ENCODE peak calls at places on chromosomes 16 and 17, in seven cellular contexts. M is naive thymus-derived CD8-positive, alpha-beta T cell; J is NCI-H526; U is stimulated activated CD4-positive, alpha-beta T cell treated with anti-CD3 and anti-CD28 coated beads, Interleukin-1b, Interleukin-23, amount 100 ng/mL, for 1 hour; N is HCEC 1CT; L is HL-60; Y is AG08395. B is an unnamed sample.
A peak's percentile ranks its signal among the peaks of the same experiment; 100 is the strongest.

GRCh38 chr16:66358231-66358630 is 8.3 kb upstream of the CDH5 start:
- DNase-seq in M (no peak), J (no peak), U (no peak), N (no peak), L (no peak), Y (no peak), B (no peak)

GRCh38 chr16:52570495-52571091 is 23.6 kb upstream of the TOX3 start:
- DNase-seq in M (no peak), J (no peak), U (no peak), N (no peak), L (no peak), Y (no peak), B (no peak)

GRCh38 chr16:49939495-49939894 is 83.6 kb upstream of the ZNF423 start:
- DNase-seq in M (no peak), J (no peak), U (no peak), N (no peak), L (no peak), Y (no peak), B (no peak)

GRCh38 chr16:4521971-4522623 is 16.5 kb downstream of the CDIP1 start:
- DNase-seq in M (no peak), J (no peak), U (no peak), N (no peak), L (no peak), Y (no peak), B (no peak)

GRCh38 chr17:82772026-82772425 is 20.2 kb downstream of the TBCD start:
- DNase-seq in M (no peak), J (no peak), U (no peak), N (peak; percentile 78), L (no peak), Y (peak; percentile 76), B (no peak)

GRCh38 chr16:11259655-11260595 is 3.9 kb upstream of the SOCS1 start:
- DNase-seq in M (no peak), J (no peak), U (no peak), N (no peak), L (no peak), Y (no peak), B (no peak)

GRCh38 chr17:10251212-10251948 is 53.0 kb upstream of the GAS7 start:
- DNase-seq in M (no peak), J (no peak), U (no peak), N (no peak), L (no peak), Y (no peak), B (no peak)

GRCh38 chr16:77599793-77600415 is 122.4 kb upstream of the NUDT7 start:
- DNase-seq in M (no peak), J (no peak), U (no peak), N (peak; percentile 52), L (peak; percentile 35), Y (peak; percentile 46), B (no peak)

GRCh38 chr17:78040561-78041400 is 82.3 kb downstream of the TNRC6C start:
- DNase-seq in M (peak; percentile 36), J (peak; percentile 62), U (no peak), N (peak; percentile 62), L (no peak), Y (peak; percentile 75), B (peak; percentile 49)

GRCh38 chr17:31487648-31488263 is 96.3 kb downstream of the RAB11FIP4 start:
- DNase-seq in M (peak; percentile 93), J (peak; percentile 92), U (peak; percentile 94), N (no peak), L (peak; percentile 79), Y (peak; percentile 48), B (peak; percentile 93)

GRCh38 chr16:2039286-2040030 is 8.2 kb downstream of the NTHL1 start:
- DNase-seq in M (no peak), J (no peak), U (no peak), N (peak; percentile 89), L (peak; percentile 42), Y (peak; percentile 89), B (no peak)

GRCh38 chr17:40362696-40363479 is 1.6 kb downstream of the GJD3 start:
- DNase-seq in M (peak; percentile 80), J (peak; percentile 48), U (peak; percentile 71), N (peak; percentile 32), L (peak; percentile 87), Y (peak; percentile 85), B (peak; percentile 84)

GRCh38 chr16:9929313-9929712 is 252.9 kb downstream of the GRIN2A start:
- DNase-seq in M (no peak), J (no peak), U (no peak), N (no peak), L (peak; percentile 1), Y (no peak), B (no peak)

GRCh38 chr17:14352139-14352538 is 51.3 kb downstream of the HS3ST3B1 start:
- DNase-seq in M (no peak), J (no peak), U (no peak), N (no peak), L (peak; percentile 23), Y (no peak), B (peak; percentile 53)

GRCh38 chr16:14669776-14670175 is 24.3 kb downstream of the PLA2G10 start:
- DNase-seq in M (no peak), J (no peak), U (no peak), N (no peak), L (no peak), Y (no peak), B (no peak)

GRCh38 chr17:73192219-73192893 is 499 bp upstream of the COG1 start:
- DNase-seq in M (peak; percentile 67), J (peak; percentile 71), U (peak; percentile 40), N (peak; percentile 75), L (peak; percentile 69), Y (peak; percentile 87), B (peak; percentile 58)

GRCh38 chr17:50953831-50954601 is 87.9 kb upstream of the TOB1 start:
- DNase-seq in M (no peak), J (peak; percentile 90), U (no peak), N (peak; percentile 7), L (no peak), Y (peak; percentile 75), B (no peak)

GRCh38 chr16:70523621-70524405 is at the start of gene SF3B3:
- DNase-seq in M (peak; percentile 80), J (peak; percentile 55), U (peak; percentile 41), N (peak; percentile 74), L (peak; percentile 68), Y (peak; percentile 53), B (peak; percentile 60)

GRCh38 chr17:47611372-47612350 is 38.1 kb upstream of the KPNB1 start:
- DNase-seq in M (no peak), J (peak; percentile 33), U (no peak), N (peak; percentile 61), L (no peak), Y (no peak), B (no peak)

GRCh38 chr16:2043296-2043979 is 4.2 kb downstream of the NTHL1 start:
- DNase-seq in M (no peak), J (no peak), U (no peak), N (no peak), L (no peak), Y (no peak), B (no peak)

GRCh38 chr17:4559139-4559791 is 1.1 kb downstream of the GGT6 start:
- DNase-seq in M (no peak), J (no peak), U (no peak), N (no peak), L (no peak), Y (no peak), B (no peak)

GRCh38 chr17:64683791-64684190 is 21.7 kb upstream of the SMURF2 start:
- DNase-seq in M (no peak), J (no peak), U (no peak), N (peak; percentile 39), L (no peak), Y (no peak), B (no peak)

GRCh38 chr17:38729886-38730525 is at the start of gene CISD3:
- DNase-seq in M (peak; percentile 83), J (peak; percentile 40), U (peak; percentile 71), N (peak; percentile 85), L (peak; percentile 73), Y (peak; percentile 96), B (peak; percentile 74)

B was measured in CD14-positive monocyte.